ENCODE peak calls at places on chromosomes 1 and 21, in four cellular contexts. E is H1, R is mesendoderm, M is IMR-90. C is an unnamed sample.

GRCh38 chr1:107530543-107530942 is 389.7 kb downstream of the NTNG1 start:
- DNase-seq in E (no peak), M (no peak), R (no peak), C (no peak)

GRCh38 chr1:153616885-153617428 is 832 bp upstream of the S100A14 start:
- DNase-seq in R (no peak), M (no peak), E (no peak), C (no peak)

GRCh38 chr1:15188145-15188544 is 34.6 kb downstream of the TMEM51 start:
- DNase-seq in M (no peak), R (no peak), E (no peak), C (peak)

GRCh38 chr1:147757015-147757990 is 3.1 kb downstream of the GJA5 start:
- DNase-seq in R (peak), M (no peak), E (no peak), C (no peak)

GRCh38 chr1:214002472-214002871 is 14.7 kb downstream of the PROX1 start:
- DNase-seq in E (peak), R (no peak), M (peak), C (no peak)

GRCh38 chr1:72438270-72438669 is 155.9 kb upstream of the NEGR1 start:
- DNase-seq in E (no peak), R (no peak), M (peak), C (no peak)

GRCh38 chr1:20318971-20319370 is 28.3 kb downstream of the VWA5B1 start:
- DNase-seq in E (no peak), M (peak), R (peak), C (no peak)

GRCh38 chr1:203045821-203046594 is 19.7 kb downstream of the PPFIA4 start:
- DNase-seq in E (no peak), M (peak), R (no peak), C (no peak)

GRCh38 chr1:171355727-171356126 is 41.7 kb downstream of the FMO4 start:
- DNase-seq in R (peak), E (no peak), M (no peak), C (no peak)

GRCh38 chr1:8510041-8510823 is 192.3 kb downstream of the SLC45A1 start:
- DNase-seq in R (no peak), M (peak), E (no peak), C (no peak)
- H3K9ac ChIP-seq in R (no peak), M (peak), E (no peak), C (no peak)

GRCh38 chr1:167661527-167662436 is 31.8 kb downstream of the RCSD1 start:
- DNase-seq in R (no peak), M (peak), E (no peak), C (no peak)
- H4K5ac ChIP-seq in R (no peak), M (no peak), E (no peak), C (no peak)

GRCh38 chr1:83996621-83997020 is 2.3 kb downstream of the TTLL7 start:
- DNase-seq in M (peak), E (no peak), R (no peak), C (no peak)
- H3K9ac ChIP-seq in M (no peak), E (no peak), R (no peak), C (no peak)

GRCh38 chr1:43388021-43388575 is 1.5 kb downstream of the MED8 start:
- DNase-seq in R (no peak), M (peak), E (no peak), C (no peak)

GRCh38 chr1:43386676-43387075 is 2.9 kb downstream of the MED8 start:
- DNase-seq in R (no peak), E (no peak), M (no peak), C (no peak)

GRCh38 chr1:43392702-43393101 is 3.0 kb downstream of the SZT2 start:
- DNase-seq in M (no peak), E (no peak), R (no peak), C (no peak)

GRCh38 chr1:43388613-43389012 is 987 bp downstream of the MED8 start:
- DNase-seq in R (no peak), E (no peak), M (no peak), C (no peak)

DNA sequence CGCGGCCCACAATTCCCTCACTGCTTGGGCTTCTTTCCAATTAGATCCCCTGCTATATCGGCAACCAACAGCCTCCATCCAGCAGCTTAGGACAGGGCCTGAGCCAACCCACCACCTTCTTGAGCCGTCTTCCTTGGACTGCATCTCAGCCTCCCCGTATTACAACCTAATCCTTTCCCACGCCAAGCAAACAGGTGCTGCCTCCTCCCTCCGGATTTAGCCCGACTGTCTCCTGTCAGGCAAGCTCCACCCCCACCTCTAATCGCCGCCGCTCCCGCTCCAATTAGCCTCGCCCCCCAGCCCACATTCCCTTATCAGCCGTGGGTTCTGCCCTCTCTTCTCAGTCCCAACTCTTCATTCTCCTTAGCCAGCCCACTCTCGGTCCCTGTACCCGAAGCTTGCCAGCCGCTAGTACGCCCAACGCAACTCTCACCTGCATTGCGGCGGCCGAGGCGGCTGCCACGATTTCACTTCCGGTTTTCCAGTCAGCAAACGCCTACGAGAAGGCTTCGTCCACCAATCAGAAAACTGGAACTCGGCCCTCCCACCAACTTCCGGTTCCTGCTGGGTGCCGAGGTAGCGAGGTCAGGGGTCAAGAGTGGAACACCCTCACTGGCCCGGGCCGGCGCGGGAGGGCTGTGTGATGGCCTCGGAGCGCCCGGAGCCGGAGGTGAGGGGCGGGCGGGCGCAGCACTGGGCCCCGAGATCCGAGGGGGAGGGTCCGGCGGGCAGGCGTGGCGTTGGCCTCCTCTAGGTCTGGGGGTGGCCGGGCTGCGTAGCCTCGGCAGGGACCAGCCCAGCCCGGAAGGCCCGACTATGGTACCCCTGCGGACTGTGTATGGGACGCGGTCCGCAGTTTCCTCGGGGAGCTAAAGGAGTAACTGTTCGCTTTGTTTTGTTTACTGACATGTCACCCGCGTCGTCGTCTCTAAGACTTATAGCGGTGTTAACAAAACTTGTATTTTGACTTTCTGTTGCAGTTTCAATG is at the start of the genes MED8 and SZT2:
- DNase-seq in R (peak), M (peak), E (peak), C (peak)
- H4K5ac ChIP-seq in R (no peak), M (peak), E (peak), C (no peak)

GRCh38 chr21:32442566-32443318 is 30.2 kb downstream of the EVA1C start:
- DNase-seq in E (no peak), M (no peak), R (no peak), C (no peak)
- H3K9ac ChIP-seq in E (no peak), M (no peak), R (no peak), C (no peak)

DNA sequence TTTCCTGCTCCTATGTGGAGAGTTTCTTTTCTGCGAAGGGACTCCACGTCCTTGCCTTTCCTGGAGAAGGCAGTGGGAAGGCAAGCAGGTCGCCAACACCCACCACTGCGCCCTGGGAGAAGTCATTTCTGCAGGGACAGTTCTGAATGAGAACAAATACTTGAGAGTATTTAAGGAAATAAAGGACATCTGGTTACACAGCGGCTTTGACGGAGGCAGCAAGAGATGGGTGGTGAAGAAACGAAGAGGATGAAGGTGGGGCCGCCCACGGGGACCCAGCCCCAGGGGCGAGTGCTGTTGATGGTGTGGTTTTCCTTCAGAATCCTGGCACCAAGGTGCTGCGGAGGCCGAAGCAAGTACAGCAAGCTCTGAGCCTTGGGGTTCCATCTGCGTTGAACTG is 75.5 kb downstream of the PSMG1 start:
- DNase-seq in E (peak), M (no peak), R (no peak), C (no peak)
- H4K5ac ChIP-seq in E (no peak), M (no peak), R (no peak), C (no peak)

GRCh38 chr1:229625893-229626831 is at the start of the genes TAF5L and URB2:
- DNase-seq in R (peak), M (peak), E (peak), C (peak)

GRCh38 chr1:229624906-229625871 is 733 bp downstream of the TAF5L start:
- DNase-seq in M (peak), E (peak), R (peak), C (peak)

GRCh38 chr1:229623838-229624237 is 2.1 kb downstream of the TAF5L start:
- DNase-seq in R (no peak), E (no peak), M (no peak), C (no peak)

GRCh38 chr1:229623225-229623624 is 2.7 kb downstream of the TAF5L start:
- DNase-seq in E (no peak), R (no peak), M (no peak), C (no peak)

GRCh38 chr1:229624521-229624905 is 1.4 kb downstream of the TAF5L start:
- DNase-seq in R (no peak), M (no peak), E (no peak), C (no peak)
- H3K9ac ChIP-seq in R (peak), M (peak), E (no peak), C (peak)